ENCODE peak calls at places on chromosomes 6 and 20, in five cellular contexts. D is body of pancreas, U is pancreas, R is right lobe of liver, E is upper lobe of left lung. C is an unnamed sample.

GRCh38 chr6:133340557-133340956 is 99.4 kb downstream of the EYA4 start:
- ATAC-seq in D (no peak), U (peak), R (no peak), E (peak), C (no peak)

GRCh38 chr20:25408170-25408547 is 686 bp downstream of the GINS1 start:
- ATAC-seq in D (no peak), U (no peak), R (no peak), E (no peak), C (no peak)

GRCh38 chr20:48463916-48464315 is 363.9 kb downstream of the PREX1 start:
- ATAC-seq in D (no peak), U (peak), R (no peak), E (peak), C (peak)

GRCh38 chr6:402901-403658 is 11.5 kb downstream of the IRF4 start:
- ATAC-seq in D (no peak), U (no peak), R (no peak), E (peak), C (no peak)

GRCh38 chr20:53176133-53176532 is 204.0 kb downstream of the TSHZ2 start:
- ATAC-seq in D (no peak), U (peak), R (no peak), E (no peak), C (no peak)

GRCh38 chr6:90355965-90356364 is 59.3 kb upstream of the BACH2 start:
- ATAC-seq in D (no peak), U (no peak), R (peak), E (peak), C (no peak)

GRCh38 chr6:13461352-13461751 is 26.0 kb downstream of the GFOD1 start:
- ATAC-seq in D (no peak), U (no peak), R (peak), E (no peak), C (no peak)

GRCh38 chr20:50679753-50680105 is 11.6 kb downstream of the RIPOR3 start:
- ATAC-seq in D (no peak), U (peak), R (peak), E (no peak), C (no peak)

GRCh38 chr6:125275779-125276178 is 26.0 kb downstream of the HDDC2 start:
- ATAC-seq in D (no peak), U (no peak), R (no peak), E (no peak), C (no peak)

GRCh38 chr6:77548662-77549366 is 85.5 kb upstream of the HTR1B start:
- ATAC-seq in D (no peak), U (no peak), R (no peak), E (no peak), C (no peak)

GRCh38 chr6:15426395-15426794 is 180.5 kb downstream of the JARID2 start:
- ATAC-seq in D (no peak), U (no peak), R (peak), E (no peak), C (no peak)

GRCh38 chr6:75531174-75531573 is 37.6 kb upstream of the FILIP1 start:
- ATAC-seq in D (no peak), U (no peak), R (no peak), E (no peak), C (no peak)

GRCh38 chr6:140344149-140344913 is 969.9 kb upstream of the CITED2 start:
- ATAC-seq in D (no peak), U (no peak), R (no peak), E (no peak), C (no peak)

GRCh38 chr6:34346175-34347119 is 46.0 kb downstream of the NUDT3 start:
- ATAC-seq in D (no peak), U (peak), R (no peak), E (no peak), C (no peak)

GRCh38 chr6:157908369-157909281 is 73.0 kb upstream of the SYNJ2 start:
- ATAC-seq in D (no peak), U (no peak), R (no peak), E (no peak), C (no peak)

GRCh38 chr20:25076731-25077609 is 5.0 kb downstream of the VSX1 start:
- ATAC-seq in D (peak), U (peak), R (peak), E (peak), C (peak)

GRCh38 chr6:107832146-107833056 is 8.3 kb upstream of the SCML4 start:
- ATAC-seq in D (no peak), U (no peak), R (no peak), E (no peak), C (no peak)

GRCh38 chr20:21102252-21102609 is 3.9 kb downstream of the LINC00237 start:
- ATAC-seq in D (no peak), U (peak), R (peak), E (peak), C (no peak)

GRCh38 chr20:34880095-34880680 is 3.8 kb downstream of the ACSS2 start:
- ATAC-seq in D (no peak), U (no peak), R (no peak), E (no peak), C (no peak)

GRCh38 chr6:62150048-62150663 is 135.9 kb downstream of the KHDRBS2 start:
- ATAC-seq in D (peak), U (peak), R (peak), E (peak), C (no peak)

DNA sequence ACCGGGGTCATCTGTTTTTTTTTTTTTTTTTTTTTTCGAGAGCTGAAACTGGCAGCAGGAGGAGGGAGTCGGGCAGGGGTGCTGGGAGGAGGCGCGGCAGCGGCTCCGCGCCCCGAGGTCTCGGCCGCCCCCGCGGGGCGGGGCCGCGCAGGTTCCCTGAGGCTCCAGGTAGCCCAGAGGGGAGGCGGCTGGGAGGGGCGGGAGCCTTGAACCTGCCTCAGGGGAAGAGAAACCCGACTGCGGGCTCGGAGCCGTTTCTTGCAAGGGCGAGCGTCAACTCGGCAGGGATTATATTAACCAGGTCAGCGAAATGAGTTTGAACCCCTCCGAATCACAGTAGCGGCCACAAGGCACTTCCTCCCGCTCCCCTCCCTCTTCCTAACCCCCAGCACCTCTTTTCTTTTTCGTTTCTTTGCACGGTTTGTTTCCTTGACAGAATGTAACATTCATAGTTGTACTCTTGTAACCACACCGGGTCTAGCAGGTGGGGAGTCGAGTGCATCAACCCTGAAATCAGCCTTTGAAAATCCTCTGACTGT is 2.0 kb downstream of the MYB start:
- ATAC-seq in D (peak), U (peak), R (peak), E (peak), C (no peak)
- TF ChIP-seq CTCF in D (no peak), U (no peak), R (no peak), E (no peak), C (no peak)

DNA sequence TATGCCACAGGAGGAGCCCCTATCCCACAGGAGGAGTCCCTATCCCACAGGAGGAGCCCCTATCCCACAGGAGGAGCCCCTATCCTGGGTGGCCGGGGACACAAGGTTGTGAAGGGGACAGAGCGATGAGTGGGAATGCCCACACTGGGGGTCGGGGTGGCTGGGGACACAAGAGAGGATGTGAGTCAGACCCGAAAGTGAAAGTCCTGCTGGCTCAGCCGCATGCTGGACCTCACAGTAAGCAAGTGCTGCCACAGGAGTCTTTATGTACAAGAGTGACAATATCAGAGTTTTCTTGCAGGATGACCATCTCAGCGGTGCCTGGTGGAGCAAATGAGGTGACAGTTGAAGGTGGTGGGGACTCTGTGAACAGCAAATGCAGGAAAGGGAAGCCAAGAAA is 93.7 kb downstream of the PSMB1 start:
- ATAC-seq in D (no peak), U (no peak), R (peak), E (peak), C (no peak)
- H3K4me3 ChIP-seq in D (no peak), U (no peak), R (no peak), E (peak), C (peak)

DNA sequence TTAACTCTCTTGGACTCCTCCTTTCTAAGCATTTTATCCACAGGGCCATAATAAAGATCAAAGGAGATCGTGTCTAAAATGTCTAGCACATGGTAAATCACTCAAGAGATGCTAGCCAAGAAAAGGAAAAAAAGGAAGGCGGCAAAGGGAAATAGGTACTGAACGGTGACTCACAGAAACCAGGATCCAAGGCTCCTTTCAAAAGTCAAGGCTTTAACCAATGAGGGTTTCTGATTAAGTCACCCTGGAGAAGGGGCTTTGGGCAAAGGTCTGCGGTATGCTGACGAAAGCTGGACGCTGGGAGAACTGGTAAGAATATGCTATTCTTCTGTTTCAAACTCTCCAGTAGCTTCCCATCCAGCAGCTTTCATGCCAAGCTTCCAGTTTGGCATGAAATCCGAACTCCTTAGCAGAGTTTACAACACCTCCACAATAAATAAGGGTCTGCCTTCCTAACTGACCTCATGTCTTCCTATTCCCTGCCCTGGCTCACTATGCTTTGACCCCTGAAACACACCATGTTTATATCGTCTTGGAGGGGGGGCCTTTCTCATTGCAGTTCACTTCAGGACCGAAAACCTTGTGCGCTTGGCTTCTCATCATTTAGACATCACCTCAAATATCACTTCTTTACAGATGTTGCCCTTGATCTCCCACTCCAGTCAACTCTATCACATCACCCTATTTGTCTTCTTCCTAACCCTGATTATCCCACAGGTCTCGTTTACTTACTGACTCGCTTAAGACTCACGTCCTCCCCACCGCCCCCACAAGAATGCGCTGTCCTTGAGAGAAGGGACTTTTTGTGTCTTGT is 908 bp downstream of the TOMM34 start:
- ATAC-seq in D (no peak), U (peak), R (peak), E (peak), C (no peak)
- TF ChIP-seq CTCF in D (no peak), U (no peak), R (no peak), E (no peak), C (no peak)

GRCh38 chr20:45814314-45814713 is 1.9 kb downstream of the UBE2C start:
- ATAC-seq in D (no peak), U (no peak), R (no peak), E (no peak), C (no peak)
- H3K4me3 ChIP-seq in D (no peak), U (no peak), R (no peak), E (no peak), C (no peak)

GRCh38 chr20:2752631-2753455 is 47.6 kb downstream of the CPXM1 start:
- ATAC-seq in D (no peak), U (no peak), R (no peak), E (peak), C (no peak)
- TF ChIP-seq CTCF in D (peak), U (peak), R (peak), E (peak), C (peak)